ENCODE peak calls at places on chromosome 11, in eight cellular contexts. U is Panc1, Q is IMR-90, O is spleen, R is AG04450, F is suprapubic skin, S is uterus, E is upper lobe of right lung. I is an unnamed sample.

GRCh38 chr11:102846292-102846691 is 2.9 kb upstream of the MMP3 start:
- DNase-seq in F (no peak), R (no peak), E (no peak), S (no peak), O (no peak), U (no peak), Q (peak), I (no peak)

GRCh38 chr11:117231637-117232021 is 244 bp downstream of the PCSK7 start:
- DNase-seq in U (no peak), R (no peak), O (no peak), S (no peak), F (no peak), Q (no peak), E (no peak), I (no peak)

GRCh38 chr11:8321876-8322275 is 58.2 kb upstream of the LMO1 start:
- DNase-seq in S (no peak), E (no peak), R (no peak), F (no peak), U (no peak), O (peak), Q (no peak), I (no peak)

GRCh38 chr11:134883484-134883883 is 471.4 kb upstream of the B3GAT1 start:
- DNase-seq in F (no peak), S (no peak), U (no peak), E (no peak), R (no peak), O (no peak), Q (no peak), I (no peak)

GRCh38 chr11:6571434-6572008 is 31.9 kb downstream of the RRP8 start:
- DNase-seq in U (no peak), S (no peak), F (no peak), O (no peak), Q (no peak), R (no peak), E (no peak), I (no peak)

GRCh38 chr11:117019871-117020270 is 78.4 kb downstream of the SIK3 start:
- DNase-seq in F (no peak), R (no peak), U (no peak), O (no peak), S (no peak), E (no peak), Q (no peak), I (no peak)

GRCh38 chr11:10581481-10582019 is 13.1 kb upstream of the LYVE1 start:
- DNase-seq in E (no peak), S (no peak), F (no peak), O (peak), U (no peak), Q (peak), R (no peak), I (no peak)

GRCh38 chr11:86919557-86920210 is 35.5 kb downstream of the FZD4 start:
- DNase-seq in R (peak), E (no peak), Q (peak), S (no peak), U (no peak), F (no peak), O (no peak), I (no peak)

GRCh38 chr11:30526558-30526957 is 59.6 kb downstream of the MPPED2 start:
- DNase-seq in O (no peak), S (no peak), U (no peak), E (no peak), Q (no peak), F (no peak), R (no peak), I (no peak)

GRCh38 chr11:66288138-66288865 is 641 bp downstream of the YIF1A start:
- DNase-seq in R (no peak), U (no peak), O (no peak), Q (no peak), S (no peak), F (peak), E (no peak), I (no peak)

GRCh38 chr11:5046754-5047330 is 516 bp downstream of the OR52J3 start:
- DNase-seq in R (no peak), S (no peak), E (no peak), U (no peak), Q (no peak), O (no peak), F (no peak), I (no peak)

GRCh38 chr11:134282121-134283045 is 6.2 kb downstream of the GLB1L3 start:
- DNase-seq in F (no peak), E (peak), R (no peak), Q (no peak), O (no peak), S (no peak), U (no peak), I (no peak)

GRCh38 chr11:59713745-59714144 is at the start of gene OR10V1:
- DNase-seq in S (no peak), E (no peak), Q (no peak), R (no peak), F (no peak), U (no peak), O (no peak), I (no peak)

GRCh38 chr11:86211619-86212018 is 32.9 kb upstream of the EED start:
- DNase-seq in O (no peak), Q (no peak), R (no peak), F (no peak), U (no peak), S (no peak), E (no peak), I (no peak)

GRCh38 chr11:32586576-32587190 is 3.1 kb downstream of the EIF3M start:
- DNase-seq in O (no peak), R (no peak), E (no peak), S (no peak), Q (peak), U (no peak), F (no peak), I (no peak)

GRCh38 chr11:95095858-95096587 is 6.4 kb downstream of the ENDOD1 start:
- DNase-seq in Q (peak), S (no peak), E (no peak), R (no peak), O (no peak), U (no peak), F (no peak), I (no peak)
- H3K4me3 ChIP-seq in Q (no peak), S (no peak), E (no peak), R (no peak), O (no peak), U (no peak), F (no peak), I (peak)

DNA sequence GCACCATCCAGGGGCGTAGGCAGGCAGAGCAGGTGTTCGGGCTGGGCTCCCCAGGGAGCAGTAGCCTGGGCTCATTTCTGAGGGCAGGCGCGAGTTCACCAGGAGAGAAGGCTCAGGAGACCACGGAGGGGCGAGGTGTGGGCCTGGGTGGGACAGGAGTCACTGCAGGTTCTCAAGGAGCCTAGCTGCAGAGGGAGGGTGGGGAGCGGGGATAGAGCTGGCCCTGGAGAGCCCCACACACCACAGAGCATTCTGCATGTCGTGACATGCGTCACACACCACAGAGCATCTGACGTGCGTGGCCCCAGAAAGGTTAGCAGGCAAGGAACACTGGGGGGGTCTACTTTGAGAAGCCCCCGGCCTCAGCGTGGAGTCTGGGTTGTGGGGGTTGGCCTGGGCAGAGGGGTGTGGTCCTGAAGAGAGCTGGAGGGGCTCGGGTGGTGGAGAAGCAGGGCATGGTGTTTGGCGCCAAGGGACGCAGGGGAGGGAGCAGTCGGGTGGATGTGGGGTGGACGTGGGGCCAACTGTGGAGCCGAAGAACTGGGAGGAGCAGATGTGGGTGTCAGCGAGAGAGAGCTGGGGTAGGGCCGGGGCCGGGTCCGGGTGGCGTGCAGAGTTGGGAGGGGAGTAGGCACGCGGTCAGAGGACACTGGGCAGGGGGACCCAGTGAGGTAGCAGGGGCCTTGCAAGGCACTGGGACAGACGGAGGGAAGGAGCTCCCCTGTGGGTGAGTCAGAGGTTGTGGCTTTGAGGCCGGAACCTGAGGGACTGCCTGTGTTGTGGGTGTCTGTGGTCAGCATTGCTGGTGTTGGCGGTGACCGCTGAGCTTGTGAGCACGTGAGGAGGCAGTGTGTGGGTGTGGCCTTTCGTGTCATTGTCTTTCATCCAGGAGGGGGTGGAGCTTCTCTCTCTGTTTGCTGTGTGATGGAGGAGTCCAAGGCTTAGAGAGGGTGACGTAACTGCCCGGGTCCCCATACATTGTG is 25.5 kb downstream of the CTTN start:
- DNase-seq in R (peak), F (no peak), S (no peak), E (no peak), Q (peak), O (no peak), U (no peak), I (no peak)
- H3K27ac ChIP-seq in R (peak), F (no peak), S (no peak), E (no peak), Q (no peak), O (no peak), U (no peak), I (peak)

GRCh38 chr11:45614196-45614828 is 51.1 kb downstream of the CHST1 start:
- DNase-seq in R (no peak), O (no peak), F (no peak), Q (no peak), S (no peak), E (no peak), U (no peak), I (no peak)

GRCh38 chr11:45618897-45619296 is 46.5 kb downstream of the CHST1 start:
- DNase-seq in U (no peak), Q (no peak), E (no peak), O (no peak), F (no peak), R (no peak), S (no peak), I (no peak)

GRCh38 chr11:45615182-45615792 is 50.1 kb downstream of the CHST1 start:
- DNase-seq in O (no peak), U (no peak), Q (no peak), S (no peak), F (no peak), E (no peak), R (no peak), I (no peak)

GRCh38 chr11:45617886-45618601 is 47.4 kb downstream of the CHST1 start:
- DNase-seq in U (no peak), F (no peak), E (no peak), S (no peak), Q (no peak), O (no peak), R (no peak), I (no peak)

DNA sequence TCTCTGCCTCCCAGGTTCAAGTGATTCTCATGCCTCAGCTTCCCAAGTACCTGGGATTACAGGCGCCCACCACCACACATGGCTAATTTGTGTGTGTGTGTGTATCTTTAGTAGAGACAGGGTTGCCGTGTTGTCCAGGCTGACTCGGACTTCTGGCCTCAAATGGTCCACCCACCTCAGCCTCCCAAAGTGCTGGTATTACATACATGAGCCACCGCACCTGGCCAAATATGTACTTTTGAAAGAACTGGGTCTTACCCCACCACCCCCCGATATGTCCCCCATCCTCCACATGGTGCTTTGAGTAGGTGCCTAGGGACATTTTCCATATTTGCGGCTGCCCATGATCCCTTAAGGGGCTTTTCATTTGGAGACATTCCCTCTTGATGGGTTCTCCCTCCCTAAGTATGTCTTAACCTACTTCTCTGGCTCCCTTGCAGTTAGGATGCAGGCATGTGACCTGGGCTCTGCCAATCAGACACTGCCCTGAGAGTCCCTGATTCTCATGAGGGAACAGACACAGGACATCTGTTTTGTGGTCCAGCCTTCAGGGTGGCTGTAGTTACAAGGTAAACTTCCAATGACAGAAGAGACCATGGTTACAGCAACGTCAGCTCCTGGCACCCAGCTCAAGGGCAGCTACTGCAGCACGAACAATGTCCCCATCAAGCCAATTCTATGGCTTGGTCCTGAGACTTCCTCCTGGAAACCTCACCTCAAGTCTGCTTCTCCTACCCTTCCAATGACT is 48.4 kb downstream of the CHST1 start:
- DNase-seq in S (no peak), E (no peak), R (no peak), O (no peak), U (no peak), F (no peak), Q (no peak), I (no peak)
- TF ChIP-seq CTCF in S (no peak), E (no peak), R (no peak), O (no peak), U (no peak), F (no peak), Q (no peak), I (no peak)

GRCh38 chr11:113908107-113908506 is 3.5 kb downstream of the HTR3B start:
- DNase-seq in R (no peak), Q (no peak), O (no peak), U (no peak), F (no peak), E (no peak), S (no peak), I (no peak)
- H3K4me3 ChIP-seq in R (no peak), Q (no peak), O (no peak), U (no peak), F (no peak), E (no peak), S (no peak), I (no peak)

GRCh38 chr11:119322360-119322739 is 5.4 kb upstream of the MCAM start:
- DNase-seq in F (no peak), S (peak), R (no peak), Q (no peak), U (no peak), E (no peak), O (no peak), I (no peak)
- H3K27ac ChIP-seq in F (no peak), S (peak), R (no peak), Q (no peak), U (peak), E (peak), O (no peak), I (no peak)

DNA sequence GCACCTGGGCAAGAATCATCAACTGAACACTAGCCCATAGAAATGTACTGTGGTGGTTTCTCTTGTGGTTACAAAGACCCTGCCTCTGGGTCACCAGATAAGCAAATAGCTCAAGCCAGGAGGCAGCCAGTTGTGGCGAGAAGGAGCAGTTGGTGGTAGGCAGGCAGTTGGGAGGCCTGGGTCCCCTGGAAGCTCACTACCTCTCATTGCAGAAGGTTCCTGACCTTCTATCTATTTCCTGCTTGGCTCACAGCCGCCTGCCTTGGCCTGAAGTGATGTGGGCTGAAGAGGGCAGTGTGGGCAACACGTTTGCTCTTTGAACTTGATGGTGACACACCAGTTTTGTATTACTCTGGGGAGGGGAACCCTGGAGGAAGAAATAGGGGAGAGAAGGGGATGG is 34.7 kb downstream of the NECTIN1 start:
- DNase-seq in Q (no peak), R (no peak), S (no peak), E (no peak), U (no peak), O (no peak), F (no peak), I (no peak)
- TF ChIP-seq CTCF in Q (no peak), R (no peak), S (no peak), E (no peak), U (no peak), O (no peak), F (no peak), I (no peak)

GRCh38 chr11:83220279-83220678 is 26.8 kb downstream of the ANKRD42 start:
- DNase-seq in U (no peak), O (no peak), S (no peak), E (no peak), F (no peak), Q (no peak), R (no peak), I (no peak)
- H3K4me3 ChIP-seq in U (peak), O (no peak), S (no peak), E (no peak), F (no peak), Q (no peak), R (no peak), I (no peak)

I was measured in dorsolateral prefrontal cortex.